ENCODE peak calls at places on chromosome 6, in eight cellular contexts. One of them, this sample, is unnamed.

GRCh38 chr6:160039441-160039840 is 70.6 kb downstream of the IGF2R start:
- DNase-seq in effector CD4-positive, alpha-beta T cell: no peak
- DNase-seq in HEK293T: no peak
- DNase-seq in NCI-H1105: no peak
- DNase-seq in WTC11: no peak
- DNase-seq in T-helper 2 cell: no peak
- DNase-seq in naive B cell: no peak
- DNase-seq in GM12891: no peak
- DNase-seq in this sample: no peak

GRCh38 chr6:125077453-125077852 is 76.1 kb upstream of the TPD52L1 start:
- DNase-seq in effector CD4-positive, alpha-beta T cell: no peak
- DNase-seq in HEK293T: no peak
- DNase-seq in NCI-H1105: no peak
- DNase-seq in WTC11: no peak
- DNase-seq in T-helper 2 cell: no peak
- DNase-seq in naive B cell: no peak
- DNase-seq in GM12891: no peak
- DNase-seq in this sample: peak; percentile 47

GRCh38 chr6:90025418-90026089 is 131.3 kb downstream of the GJA10 start:
- DNase-seq in effector CD4-positive, alpha-beta T cell: no peak
- DNase-seq in HEK293T: peak; percentile 53
- DNase-seq in NCI-H1105: no peak
- DNase-seq in WTC11: no peak
- DNase-seq in T-helper 2 cell: peak; percentile 41
- DNase-seq in naive B cell: no peak
- DNase-seq in GM12891: no peak
- DNase-seq in this sample: no peak

GRCh38 chr6:13725570-13725969 is 13.9 kb upstream of the RANBP9 start:
- DNase-seq in effector CD4-positive, alpha-beta T cell: no peak
- DNase-seq in HEK293T: no peak
- DNase-seq in NCI-H1105: no peak
- DNase-seq in WTC11: no peak
- DNase-seq in T-helper 2 cell: no peak
- DNase-seq in naive B cell: no peak
- DNase-seq in GM12891: no peak
- DNase-seq in this sample: no peak

GRCh38 chr6:35419431-35419830 is 32.7 kb upstream of the FANCE start:
- DNase-seq in effector CD4-positive, alpha-beta T cell: no peak
- DNase-seq in HEK293T: peak; percentile 34
- DNase-seq in NCI-H1105: no peak
- DNase-seq in WTC11: no peak
- DNase-seq in T-helper 2 cell: no peak
- DNase-seq in naive B cell: no peak
- DNase-seq in GM12891: no peak
- DNase-seq in this sample: no peak

GRCh38 chr6:36755435-36756348 is 58.1 kb downstream of the RAB44 start:
- DNase-seq in effector CD4-positive, alpha-beta T cell: peak; percentile 71
- DNase-seq in HEK293T: no peak
- DNase-seq in NCI-H1105: no peak
- DNase-seq in WTC11: no peak
- DNase-seq in T-helper 2 cell: peak; percentile 61
- DNase-seq in naive B cell: peak; percentile 77
- DNase-seq in GM12891: no peak
- DNase-seq in this sample: no peak

GRCh38 chr6:139925894-139926641 is 551.6 kb upstream of the CITED2 start:
- DNase-seq in effector CD4-positive, alpha-beta T cell: no peak
- DNase-seq in HEK293T: no peak
- DNase-seq in NCI-H1105: no peak
- DNase-seq in WTC11: no peak
- DNase-seq in T-helper 2 cell: no peak
- DNase-seq in naive B cell: no peak
- DNase-seq in GM12891: no peak
- DNase-seq in this sample: no peak

GRCh38 chr6:75144396-75144795 is 61.5 kb downstream of the COL12A1 start:
- DNase-seq in effector CD4-positive, alpha-beta T cell: no peak
- DNase-seq in HEK293T: no peak
- DNase-seq in NCI-H1105: no peak
- DNase-seq in WTC11: no peak
- DNase-seq in T-helper 2 cell: no peak
- DNase-seq in naive B cell: no peak
- DNase-seq in GM12891: no peak
- DNase-seq in this sample: no peak

GRCh38 chr6:155085582-155086253 is 90.6 kb downstream of the TIAM2 start:
- DNase-seq in effector CD4-positive, alpha-beta T cell: no peak
- DNase-seq in HEK293T: no peak
- DNase-seq in NCI-H1105: no peak
- DNase-seq in WTC11: no peak
- DNase-seq in T-helper 2 cell: no peak
- DNase-seq in naive B cell: no peak
- DNase-seq in GM12891: no peak
- DNase-seq in this sample: no peak

GRCh38 chr6:149277621-149278020 is 39.9 kb upstream of the TAB2 start:
- DNase-seq in effector CD4-positive, alpha-beta T cell: no peak
- DNase-seq in HEK293T: no peak
- DNase-seq in NCI-H1105: no peak
- DNase-seq in WTC11: no peak
- DNase-seq in T-helper 2 cell: no peak
- DNase-seq in naive B cell: no peak
- DNase-seq in GM12891: no peak
- DNase-seq in this sample: no peak

GRCh38 chr6:117907600-117908245 is 659 bp downstream of the SLC35F1 start:
- DNase-seq in effector CD4-positive, alpha-beta T cell: no peak
- DNase-seq in HEK293T: peak; percentile 62
- DNase-seq in NCI-H1105: peak; percentile 50
- DNase-seq in WTC11: peak; percentile 63
- DNase-seq in T-helper 2 cell: no peak
- DNase-seq in naive B cell: no peak
- DNase-seq in GM12891: peak; percentile 25
- DNase-seq in this sample: peak; percentile 25

GRCh38 chr6:52049252-52050050 is 38.0 kb downstream of the PKHD1 start:
- DNase-seq in effector CD4-positive, alpha-beta T cell: no peak
- DNase-seq in HEK293T: peak; percentile 44
- DNase-seq in NCI-H1105: peak; percentile 23
- DNase-seq in WTC11: no peak
- DNase-seq in T-helper 2 cell: no peak
- DNase-seq in naive B cell: peak; percentile 5
- DNase-seq in GM12891: no peak
- DNase-seq in this sample: no peak

GRCh38 chr6:16973545-16974386 is 128.1 kb upstream of the STMND1 start:
- DNase-seq in effector CD4-positive, alpha-beta T cell: no peak
- DNase-seq in HEK293T: no peak
- DNase-seq in NCI-H1105: no peak
- DNase-seq in WTC11: no peak
- DNase-seq in T-helper 2 cell: no peak
- DNase-seq in naive B cell: no peak
- DNase-seq in GM12891: no peak
- DNase-seq in this sample: no peak

GRCh38 chr6:36613200-36613995 is 19.2 kb downstream of the SRSF3 start:
- DNase-seq in effector CD4-positive, alpha-beta T cell: no peak
- DNase-seq in HEK293T: no peak
- DNase-seq in NCI-H1105: no peak
- DNase-seq in WTC11: no peak
- DNase-seq in T-helper 2 cell: no peak
- DNase-seq in naive B cell: no peak
- DNase-seq in GM12891: no peak
- DNase-seq in this sample: no peak

GRCh38 chr6:166595061-166595780 is 8.7 kb upstream of the RAMACL start:
- DNase-seq in effector CD4-positive, alpha-beta T cell: no peak
- DNase-seq in HEK293T: no peak
- DNase-seq in NCI-H1105: no peak
- DNase-seq in WTC11: no peak
- DNase-seq in T-helper 2 cell: no peak
- DNase-seq in naive B cell: no peak
- DNase-seq in GM12891: no peak
- DNase-seq in this sample: no peak

This sample was measured in mesothelial cell of epicardium.